ENCODE peak calls at places on chromosomes 6 and 20, in nine cellular contexts. J, K, X, O, L, C, G, R and H are unnamed samples.

GRCh38 chr20:11847827-11848226 is 69.9 kb upstream of the BTBD3 start:
- DNase-seq in J (no peak), K (no peak), X (no peak), O (no peak), L (no peak), C (no peak), G (no peak), R (no peak), H (no peak)

GRCh38 chr20:53194310-53194709 is 222.2 kb downstream of the TSHZ2 start:
- DNase-seq in J (no peak), K (no peak), X (no peak), O (no peak), L (no peak), C (no peak), G (no peak), R (no peak), H (no peak)

GRCh38 chr6:3159805-3160781 is 2.7 kb upstream of the TUBB2A start:
- DNase-seq in J (peak; percentile 78), K (no peak), X (no peak), O (no peak), L (peak; percentile 53), C (peak; percentile 47), G (peak; percentile 62), R (no peak), H (no peak)

GRCh38 chr20:25065625-25066338 is 7.8 kb upstream of the ACSS1 start:
- DNase-seq in J (peak; percentile 32), K (no peak), X (no peak), O (peak; percentile 74), L (peak; percentile 54), C (peak; percentile 71), G (peak; percentile 70), R (peak; percentile 82), H (peak; percentile 78)

GRCh38 chr6:91276315-91276714 is 689.4 kb upstream of the MAP3K7 start:
- DNase-seq in J (peak; percentile 20), K (no peak), X (no peak), O (peak; percentile 71), L (no peak), C (no peak), G (peak; percentile 37), R (peak; percentile 63), H (peak; percentile 55)

GRCh38 chr6:137171053-137171374 is 2.4 kb downstream of the IL22RA2 start:
- DNase-seq in J (no peak), K (no peak), X (no peak), O (no peak), L (no peak), C (no peak), G (no peak), R (no peak), H (no peak)

GRCh38 chr6:168865-169455 is 123.3 kb upstream of the DUSP22 start:
- DNase-seq in J (peak; percentile 30), K (no peak), X (no peak), O (peak; percentile 70), L (no peak), C (peak; percentile 69), G (peak; percentile 61), R (peak; percentile 71), H (no peak)

GRCh38 chr6:170210651-170211403 is 80.1 kb downstream of the DLL1 start:
- DNase-seq in J (no peak), K (no peak), X (no peak), O (no peak), L (no peak), C (no peak), G (no peak), R (no peak), H (no peak)

GRCh38 chr6:108492131-108492766 is 68.5 kb upstream of the FOXO3 start:
- DNase-seq in J (peak; percentile 36), K (no peak), X (peak; percentile 20), O (peak; percentile 45), L (no peak), C (peak; percentile 76), G (peak; percentile 74), R (peak; percentile 82), H (peak; percentile 13)

GRCh38 chr20:22339091-22339881 is 245.1 kb downstream of the FOXA2 start:
- DNase-seq in J (peak; percentile 18), K (no peak), X (peak; percentile 27), O (peak; percentile 68), L (no peak), C (peak; percentile 85), G (peak; percentile 80), R (peak; percentile 85), H (peak; percentile 94)

GRCh38 chr6:132968419-132968950 is 154.1 kb downstream of the RPS12 start:
- DNase-seq in J (no peak), K (no peak), X (no peak), O (no peak), L (no peak), C (no peak), G (no peak), R (no peak), H (no peak)

GRCh38 chr6:132964101-132964867 is 149.9 kb downstream of the RPS12 start:
- DNase-seq in J (peak; percentile 59), K (no peak), X (no peak), O (peak; percentile 36), L (no peak), C (peak; percentile 52), G (no peak), R (peak; percentile 85), H (peak; percentile 77)

GRCh38 chr6:132969188-132969587 is 154.8 kb downstream of the RPS12 start:
- DNase-seq in J (peak; percentile 71), K (no peak), X (no peak), O (no peak), L (no peak), C (peak; percentile 3), G (no peak), R (peak; percentile 22), H (peak; percentile 30)

GRCh38 chr6:132964868-132965382 is 150.6 kb downstream of the RPS12 start:
- DNase-seq in J (no peak), K (no peak), X (no peak), O (no peak), L (no peak), C (peak; percentile 10), G (no peak), R (peak; percentile 90), H (no peak)

DNA sequence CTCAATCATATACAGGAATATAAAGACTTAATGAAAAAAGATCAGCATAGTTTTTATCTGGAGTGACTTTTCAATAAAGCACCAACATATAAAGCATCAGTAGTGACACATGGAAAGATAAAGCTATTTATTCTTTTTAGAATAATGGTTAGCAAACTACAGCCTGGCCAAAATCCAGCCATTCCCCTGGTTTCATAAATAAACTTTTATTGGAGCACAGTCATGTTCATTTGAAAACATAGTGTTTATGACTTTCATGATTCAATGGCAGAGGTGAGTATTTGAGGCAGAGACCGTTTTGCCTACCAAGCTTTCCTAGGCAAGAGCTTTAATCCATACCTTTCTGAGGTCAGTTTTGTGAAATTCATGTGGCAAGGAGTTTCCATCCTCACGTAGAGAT is 153.5 kb downstream of the RPS12 start:
- DNase-seq in J (no peak), K (no peak), X (no peak), O (no peak), L (no peak), C (no peak), G (no peak), R (no peak), H (no peak)
- H3K4me3 ChIP-seq in J (no peak overlapping the region), K (no peak overlapping the region), X (no peak overlapping the region), O (no peak overlapping the region), L (no peak overlapping the region), C (no peak overlapping the region), G (no peak overlapping the region), R (no peak overlapping the region), H (no peak overlapping the region)

GRCh38 chr6:89081423-89082322 is 1.1 kb downstream of the PNRC1 start:
- DNase-seq in J (peak; percentile 90), K (peak; percentile 79), X (peak; percentile 84), O (peak; percentile 98), L (peak; percentile 99), C (peak; percentile 97), G (peak; percentile 98), R (peak; percentile 99), H (peak; percentile 98)
- H3K4me3 ChIP-seq in J (peak overlapping the region; percentile 85), K (peak overlapping the region; percentile 94), X (peak overlapping the region; percentile 91), O (peak overlapping the region; percentile 96), L (peak overlapping the region; percentile 99), C (peak overlapping the region; percentile 63), G (peak overlapping the region; percentile 87), R (peak overlapping the region; percentile 79), H (peak overlapping the region; percentile 77)

GRCh38 chr6:156830126-156830525 is 52.9 kb downstream of the ARID1B start:
- DNase-seq in J (no peak), K (no peak), X (no peak), O (no peak), L (no peak), C (no peak), G (no peak), R (no peak), H (no peak)

GRCh38 chr6:156827382-156827781 is 50.2 kb downstream of the ARID1B start:
- DNase-seq in J (no peak), K (no peak), X (peak; percentile 56), O (peak; percentile 41), L (no peak), C (no peak), G (no peak), R (peak; percentile 42), H (no peak)

GRCh38 chr6:156828280-156828703 is 51.1 kb downstream of the ARID1B start:
- DNase-seq in J (peak; percentile 90), K (peak; percentile 79), X (peak; percentile 67), O (no peak), L (no peak), C (peak; percentile 68), G (peak; percentile 50), R (peak; percentile 87), H (no peak)

GRCh38 chr6:156833755-156834154 is 56.6 kb downstream of the ARID1B start:
- DNase-seq in J (no peak), K (no peak), X (no peak), O (no peak), L (no peak), C (no peak), G (no peak), R (no peak), H (no peak)

GRCh38 chr6:156832166-156832743 is 55.1 kb downstream of the ARID1B start:
- DNase-seq in J (peak; percentile 72), K (no peak), X (no peak), O (peak; percentile 44), L (no peak), C (peak; percentile 68), G (peak; percentile 32), R (peak; percentile 80), H (peak; percentile 30)
- H3K4me3 ChIP-seq in J (no peak overlapping the region), K (no peak overlapping the region), X (no peak overlapping the region), O (no peak overlapping the region), L (no peak overlapping the region), C (no peak overlapping the region), G (no peak overlapping the region), R (no peak overlapping the region), H (no peak overlapping the region)

DNA sequence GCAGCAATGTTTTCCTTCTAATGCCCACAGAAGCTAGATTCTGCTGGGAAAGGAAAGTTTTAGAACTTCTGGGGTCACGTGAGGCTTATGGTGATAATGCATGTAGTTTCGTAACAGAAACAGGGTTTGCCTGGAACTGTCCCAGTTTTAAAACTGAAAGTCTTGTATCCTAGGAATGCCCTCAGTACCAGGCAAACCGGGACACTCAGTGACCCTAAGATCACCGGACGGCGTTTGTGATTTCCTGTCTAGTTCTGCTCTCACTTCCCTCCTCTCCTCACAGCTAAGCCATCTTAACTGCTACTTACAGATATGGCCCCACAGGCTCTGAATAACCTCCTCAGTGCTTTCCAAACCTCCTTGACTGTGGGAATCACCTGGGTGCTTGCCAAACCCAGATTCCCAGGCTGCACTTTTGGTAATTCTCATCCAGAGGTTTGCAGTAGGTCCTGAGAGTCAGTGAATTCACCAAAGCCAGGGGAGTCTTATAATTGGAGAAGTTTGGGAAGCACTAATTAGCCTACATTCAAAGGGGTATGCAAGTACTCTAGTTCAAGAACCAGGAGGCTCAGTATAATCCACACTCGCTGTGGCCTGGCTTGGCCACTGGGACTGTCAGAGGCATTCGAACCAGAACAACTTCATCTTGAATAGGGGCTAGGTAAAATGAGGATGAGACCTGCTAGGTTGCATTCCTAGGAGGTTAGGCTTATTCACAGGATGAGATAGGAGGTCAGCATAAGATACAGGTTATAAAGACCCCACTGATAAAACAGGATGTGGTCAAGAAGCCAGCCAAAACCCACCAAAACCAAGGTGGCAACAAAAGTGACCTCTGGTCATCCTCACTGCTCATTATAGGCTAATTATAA is 231.6 kb upstream of the MYLIP start:
- DNase-seq in J (peak; percentile 6), K (no peak), X (no peak), O (no peak), L (no peak), C (peak; percentile 88), G (peak; percentile 56), R (peak; percentile 73), H (no peak)
- H3K4me3 ChIP-seq in J (no peak overlapping the region), K (no peak overlapping the region), X (no peak overlapping the region), O (no peak overlapping the region), L (no peak overlapping the region), C (peak overlapping the region; percentile 6), G (no peak overlapping the region), R (no peak overlapping the region), H (no peak overlapping the region)